ENCODE peak calls at places on chromosomes 16 and 17, in six cellular contexts. One of them, this sample, is unnamed.

GRCh38 chr17:55825213-55825612 is 74.4 kb downstream of the PCTP start:
- DNase-seq in AG04450: no peak
- DNase-seq in cardiac fibroblast: no peak
- DNase-seq in CD4-positive, CD25-positive, alpha-beta regulatory T cell: no peak
- DNase-seq in CD8-positive, alpha-beta memory T cell: no peak
- DNase-seq in right cardiac atrium: no peak
- DNase-seq in this sample: peak

GRCh38 chr16:66580605-66581209 is 1.4 kb downstream of the CMTM2 start:
- DNase-seq in AG04450: peak
- DNase-seq in cardiac fibroblast: peak
- DNase-seq in CD4-positive, CD25-positive, alpha-beta regulatory T cell: no peak
- DNase-seq in CD8-positive, alpha-beta memory T cell: no peak
- DNase-seq in right cardiac atrium: no peak
- DNase-seq in this sample: no peak

GRCh38 chr17:32492281-32492623 is 5.5 kb downstream of the CDK5R1 start:
- DNase-seq in AG04450: no peak
- DNase-seq in cardiac fibroblast: no peak
- DNase-seq in CD4-positive, CD25-positive, alpha-beta regulatory T cell: no peak
- DNase-seq in CD8-positive, alpha-beta memory T cell: no peak
- DNase-seq in right cardiac atrium: no peak
- DNase-seq in this sample: no peak

GRCh38 chr16:52580488-52580887 is 33.5 kb upstream of the TOX3 start:
- DNase-seq in AG04450: no peak
- DNase-seq in cardiac fibroblast: no peak
- DNase-seq in CD4-positive, CD25-positive, alpha-beta regulatory T cell: no peak
- DNase-seq in CD8-positive, alpha-beta memory T cell: no peak
- DNase-seq in right cardiac atrium: no peak
- DNase-seq in this sample: no peak

GRCh38 chr17:48294193-48294909 is 135.7 kb downstream of the SKAP1 start:
- DNase-seq in AG04450: no peak
- DNase-seq in cardiac fibroblast: no peak
- DNase-seq in CD4-positive, CD25-positive, alpha-beta regulatory T cell: no peak
- DNase-seq in CD8-positive, alpha-beta memory T cell: no peak
- DNase-seq in right cardiac atrium: no peak
- DNase-seq in this sample: no peak

GRCh38 chr16:90019543-90020259 is 445 bp upstream of the DBNDD1 start:
- DNase-seq in AG04450: peak
- DNase-seq in cardiac fibroblast: peak
- DNase-seq in CD4-positive, CD25-positive, alpha-beta regulatory T cell: peak
- DNase-seq in CD8-positive, alpha-beta memory T cell: peak
- DNase-seq in right cardiac atrium: no peak
- DNase-seq in this sample: no peak

GRCh38 chr16:75288596-75289120 is 37.2 kb upstream of the BCAR1 start:
- DNase-seq in AG04450: no peak
- DNase-seq in cardiac fibroblast: no peak
- DNase-seq in CD4-positive, CD25-positive, alpha-beta regulatory T cell: peak
- DNase-seq in CD8-positive, alpha-beta memory T cell: peak
- DNase-seq in right cardiac atrium: no peak
- DNase-seq in this sample: peak

GRCh38 chr17:58165981-58166380 is 801 bp upstream of the OR4D2 start:
- DNase-seq in AG04450: no peak
- DNase-seq in cardiac fibroblast: no peak
- DNase-seq in CD4-positive, CD25-positive, alpha-beta regulatory T cell: no peak
- DNase-seq in CD8-positive, alpha-beta memory T cell: no peak
- DNase-seq in right cardiac atrium: no peak
- DNase-seq in this sample: peak

GRCh38 chr17:68195667-68196393 is 52.0 kb upstream of the AMZ2 start:
- DNase-seq in AG04450: no peak
- DNase-seq in cardiac fibroblast: no peak
- DNase-seq in CD4-positive, CD25-positive, alpha-beta regulatory T cell: no peak
- DNase-seq in CD8-positive, alpha-beta memory T cell: peak
- DNase-seq in right cardiac atrium: peak
- DNase-seq in this sample: no peak
- H3K4me3 ChIP-seq in AG04450: no peak
- H3K4me3 ChIP-seq in cardiac fibroblast: no peak
- H3K4me3 ChIP-seq in CD4-positive, CD25-positive, alpha-beta regulatory T cell: no peak
- H3K4me3 ChIP-seq in CD8-positive, alpha-beta memory T cell: peak
- H3K4me3 ChIP-seq in right cardiac atrium: peak
- H3K4me3 ChIP-seq in this sample: no peak

GRCh38 chr16:88640039-88640495 is 1.7 kb downstream of the IL17C start:
- DNase-seq in AG04450: no peak
- DNase-seq in cardiac fibroblast: no peak
- DNase-seq in CD4-positive, CD25-positive, alpha-beta regulatory T cell: no peak
- DNase-seq in CD8-positive, alpha-beta memory T cell: no peak
- DNase-seq in right cardiac atrium: no peak
- DNase-seq in this sample: no peak
- H3K4me3 ChIP-seq in AG04450: no peak
- H3K4me3 ChIP-seq in cardiac fibroblast: no peak
- H3K4me3 ChIP-seq in CD4-positive, CD25-positive, alpha-beta regulatory T cell: no peak
- H3K4me3 ChIP-seq in CD8-positive, alpha-beta memory T cell: no peak
- H3K4me3 ChIP-seq in right cardiac atrium: no peak
- H3K4me3 ChIP-seq in this sample: no peak

GRCh38 chr17:4560837-4561241 is 462 bp upstream of the GGT6 start:
- DNase-seq in AG04450: no peak
- DNase-seq in cardiac fibroblast: peak
- DNase-seq in CD4-positive, CD25-positive, alpha-beta regulatory T cell: no peak
- DNase-seq in CD8-positive, alpha-beta memory T cell: no peak
- DNase-seq in right cardiac atrium: peak
- DNase-seq in this sample: no peak

GRCh38 chr17:4557626-4558310 is 2.6 kb upstream of the MYBBP1A start:
- DNase-seq in AG04450: no peak
- DNase-seq in cardiac fibroblast: no peak
- DNase-seq in CD4-positive, CD25-positive, alpha-beta regulatory T cell: no peak
- DNase-seq in CD8-positive, alpha-beta memory T cell: no peak
- DNase-seq in right cardiac atrium: no peak
- DNase-seq in this sample: no peak

GRCh38 chr17:4559851-4560820 is at the start of gene GGT6:
- DNase-seq in AG04450: no peak
- DNase-seq in cardiac fibroblast: no peak
- DNase-seq in CD4-positive, CD25-positive, alpha-beta regulatory T cell: no peak
- DNase-seq in CD8-positive, alpha-beta memory T cell: no peak
- DNase-seq in right cardiac atrium: peak
- DNase-seq in this sample: no peak

GRCh38 chr17:4558311-4558972 is 1.9 kb downstream of the GGT6 start:
- DNase-seq in AG04450: no peak
- DNase-seq in cardiac fibroblast: no peak
- DNase-seq in CD4-positive, CD25-positive, alpha-beta regulatory T cell: no peak
- DNase-seq in CD8-positive, alpha-beta memory T cell: no peak
- DNase-seq in right cardiac atrium: peak
- DNase-seq in this sample: no peak

GRCh38 chr17:4559139-4559791 is 1.1 kb downstream of the GGT6 start:
- DNase-seq in AG04450: no peak
- DNase-seq in cardiac fibroblast: no peak
- DNase-seq in CD4-positive, CD25-positive, alpha-beta regulatory T cell: no peak
- DNase-seq in CD8-positive, alpha-beta memory T cell: no peak
- DNase-seq in right cardiac atrium: peak
- DNase-seq in this sample: no peak
- H3K4me3 ChIP-seq in AG04450: no peak
- H3K4me3 ChIP-seq in cardiac fibroblast: no peak
- H3K4me3 ChIP-seq in CD4-positive, CD25-positive, alpha-beta regulatory T cell: no peak
- H3K4me3 ChIP-seq in CD8-positive, alpha-beta memory T cell: no peak
- H3K4me3 ChIP-seq in right cardiac atrium: no peak
- H3K4me3 ChIP-seq in this sample: no peak

GRCh38 chr17:81132197-81132540 is 33.1 kb upstream of the PVALEF start:
- DNase-seq in AG04450: no peak
- DNase-seq in cardiac fibroblast: no peak
- DNase-seq in CD4-positive, CD25-positive, alpha-beta regulatory T cell: no peak
- DNase-seq in CD8-positive, alpha-beta memory T cell: no peak
- DNase-seq in right cardiac atrium: no peak
- DNase-seq in this sample: no peak
- H3K4me3 ChIP-seq in AG04450: no peak
- H3K4me3 ChIP-seq in cardiac fibroblast: no peak
- H3K4me3 ChIP-seq in CD4-positive, CD25-positive, alpha-beta regulatory T cell: no peak
- H3K4me3 ChIP-seq in CD8-positive, alpha-beta memory T cell: no peak
- H3K4me3 ChIP-seq in right cardiac atrium: no peak
- H3K4me3 ChIP-seq in this sample: no peak

DNA sequence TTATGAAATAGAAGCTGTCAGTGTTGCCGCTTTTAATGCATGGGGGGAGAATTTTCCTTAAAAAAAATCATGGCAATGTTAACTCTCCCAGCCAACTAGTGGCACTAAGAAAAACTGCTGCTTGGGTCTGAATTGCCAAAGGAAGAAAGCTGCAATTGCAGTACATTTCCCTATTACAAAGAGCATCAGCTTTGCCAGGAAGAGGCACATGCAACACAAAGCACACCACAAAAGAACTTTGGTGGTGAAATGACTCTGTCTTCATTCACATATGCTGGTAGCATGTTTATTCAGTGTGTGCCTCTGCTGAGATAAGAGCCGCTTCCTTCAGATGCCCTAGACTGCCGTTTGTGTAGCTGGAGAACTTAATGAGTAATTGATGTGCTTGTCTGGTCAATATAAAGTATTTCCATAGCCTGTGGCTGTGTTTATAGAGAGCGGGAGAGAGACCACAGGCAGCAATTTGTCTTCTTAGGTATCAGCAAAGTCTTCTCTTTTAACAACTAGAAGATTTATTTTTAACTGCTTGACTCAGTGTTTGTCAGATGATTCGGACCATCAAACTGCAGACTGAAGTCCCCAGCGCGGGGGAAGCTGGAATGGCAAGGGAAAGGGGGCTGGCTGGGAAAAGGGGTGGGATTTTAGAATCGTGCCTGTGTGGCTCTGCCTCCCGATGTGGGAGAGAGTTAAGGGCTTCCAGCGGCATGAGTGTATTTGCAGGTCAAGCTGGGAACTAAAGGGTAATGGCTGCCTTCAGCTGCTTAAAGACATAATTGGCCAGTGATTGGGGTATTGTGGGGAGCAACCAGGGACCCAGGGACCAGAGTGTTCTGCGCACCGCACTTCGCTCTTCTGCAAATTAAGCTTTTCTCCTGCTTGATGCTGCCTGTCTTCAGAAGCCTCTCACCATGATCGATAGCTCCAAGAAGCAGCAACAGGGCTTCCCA is 115.2 kb downstream of the MRTFB start:
- DNase-seq in AG04450: peak
- DNase-seq in cardiac fibroblast: peak
- DNase-seq in CD4-positive, CD25-positive, alpha-beta regulatory T cell: no peak
- DNase-seq in CD8-positive, alpha-beta memory T cell: no peak
- DNase-seq in right cardiac atrium: peak
- DNase-seq in this sample: peak
- H3K4me3 ChIP-seq in AG04450: peak
- H3K4me3 ChIP-seq in cardiac fibroblast: peak
- H3K4me3 ChIP-seq in CD4-positive, CD25-positive, alpha-beta regulatory T cell: no peak
- H3K4me3 ChIP-seq in CD8-positive, alpha-beta memory T cell: no peak
- H3K4me3 ChIP-seq in right cardiac atrium: peak
- H3K4me3 ChIP-seq in this sample: no peak

GRCh38 chr17:62147284-62147683 is 82.2 kb upstream of the MED13 start:
- DNase-seq in AG04450: no peak
- DNase-seq in cardiac fibroblast: no peak
- DNase-seq in CD4-positive, CD25-positive, alpha-beta regulatory T cell: no peak
- DNase-seq in CD8-positive, alpha-beta memory T cell: no peak
- DNase-seq in right cardiac atrium: no peak
- DNase-seq in this sample: no peak

GRCh38 chr17:62149961-62150360 is 84.9 kb upstream of the MED13 start:
- DNase-seq in AG04450: no peak
- DNase-seq in cardiac fibroblast: no peak
- DNase-seq in CD4-positive, CD25-positive, alpha-beta regulatory T cell: no peak
- DNase-seq in CD8-positive, alpha-beta memory T cell: no peak
- DNase-seq in right cardiac atrium: no peak
- DNase-seq in this sample: no peak

GRCh38 chr17:62150471-62150870 is 85.4 kb upstream of the MED13 start:
- DNase-seq in AG04450: no peak
- DNase-seq in cardiac fibroblast: no peak
- DNase-seq in CD4-positive, CD25-positive, alpha-beta regulatory T cell: no peak
- DNase-seq in CD8-positive, alpha-beta memory T cell: no peak
- DNase-seq in right cardiac atrium: no peak
- DNase-seq in this sample: no peak
- H3K4me3 ChIP-seq in AG04450: no peak
- H3K4me3 ChIP-seq in cardiac fibroblast: no peak
- H3K4me3 ChIP-seq in CD4-positive, CD25-positive, alpha-beta regulatory T cell: no peak
- H3K4me3 ChIP-seq in CD8-positive, alpha-beta memory T cell: no peak
- H3K4me3 ChIP-seq in right cardiac atrium: no peak
- H3K4me3 ChIP-seq in this sample: no peak

DNA sequence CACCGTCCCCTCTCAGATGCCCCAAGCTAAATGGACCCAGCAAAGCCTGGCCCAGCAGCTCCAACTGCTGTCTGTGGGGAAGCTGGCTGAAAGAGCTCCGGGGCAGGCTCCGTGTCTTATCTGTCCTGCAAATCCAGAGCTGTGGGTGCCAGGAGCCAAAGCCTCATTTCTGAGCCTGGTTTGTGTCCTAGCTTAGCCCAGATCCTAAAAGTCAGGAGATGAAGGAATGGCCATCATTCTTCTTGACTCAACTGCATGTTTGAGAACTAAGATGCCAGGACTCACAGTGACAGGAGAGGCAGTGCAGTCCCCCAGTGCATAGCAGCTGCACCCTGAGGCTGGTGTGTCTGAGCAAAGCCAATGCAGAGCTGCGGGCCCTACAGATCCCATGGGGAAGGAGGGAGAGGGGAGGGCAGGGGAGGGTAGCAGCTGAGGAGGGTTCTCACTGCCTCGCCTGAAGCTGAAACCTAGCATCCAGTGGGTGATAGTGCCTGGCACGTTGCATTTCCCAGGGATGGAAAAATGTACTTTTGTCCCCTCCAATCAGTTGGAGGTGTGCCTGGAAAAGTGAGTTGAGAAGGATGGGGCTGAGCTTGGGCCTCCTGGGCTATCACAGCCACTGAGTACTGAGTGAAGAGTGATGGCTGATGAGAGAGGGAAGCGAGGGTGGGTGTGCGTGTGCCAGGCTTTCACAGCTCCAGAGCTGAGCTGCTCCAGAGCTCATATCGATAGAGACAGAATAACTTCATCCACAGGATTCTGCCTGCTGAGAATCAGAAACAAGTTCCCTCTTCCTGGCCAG is 24.5 kb upstream of the CD300E start:
- DNase-seq in AG04450: no peak
- DNase-seq in cardiac fibroblast: no peak
- DNase-seq in CD4-positive, CD25-positive, alpha-beta regulatory T cell: no peak
- DNase-seq in CD8-positive, alpha-beta memory T cell: no peak
- DNase-seq in right cardiac atrium: no peak
- DNase-seq in this sample: no peak
- H3K4me3 ChIP-seq in AG04450: no peak
- H3K4me3 ChIP-seq in cardiac fibroblast: no peak
- H3K4me3 ChIP-seq in CD4-positive, CD25-positive, alpha-beta regulatory T cell: no peak
- H3K4me3 ChIP-seq in CD8-positive, alpha-beta memory T cell: no peak
- H3K4me3 ChIP-seq in right cardiac atrium: no peak
- H3K4me3 ChIP-seq in this sample: no peak

This sample was measured in Jurkat, Clone E6-1.